ENCODE peak calls at places on chromosome 21, in nine cellular contexts. E, U, S, Q, P, G, A, M and H are unnamed samples.

GRCh38 chr21:32336711-32337110 is 38.1 kb downstream of the MRAP start:
- DNase-seq in Q (no peak), U (no peak), P (no peak), E (no peak), M (no peak), S (no peak), A (no peak), G (no peak), H (no peak)

GRCh38 chr21:30408782-30409494 is 13.1 kb downstream of the KRTAP13-1 start:
- DNase-seq in M (no peak), G (peak), P (peak), E (peak), U (no peak), S (no peak), Q (peak), A (peak), H (peak)

GRCh38 chr21:16634522-16634914 is 878.3 kb upstream of the CXADR start:
- DNase-seq in E (no peak), P (peak), U (no peak), G (no peak), A (no peak), S (no peak), M (no peak), Q (no peak), H (no peak)

GRCh38 chr21:14773777-14774345 is 227.7 kb upstream of the SAMSN1 start:
- DNase-seq in S (no peak), G (peak), P (peak), Q (peak), A (peak), M (no peak), U (peak), E (no peak), H (peak)

GRCh38 chr21:23162213-23162946 is 2164.2 kb downstream of the NCAM2 start:
- DNase-seq in U (peak), P (peak), Q (no peak), A (peak), E (no peak), G (no peak), S (no peak), M (no peak), H (peak)

GRCh38 chr21:31460985-31461384 is 116.9 kb upstream of the TIAM1 start:
- DNase-seq in U (no peak), M (no peak), Q (no peak), A (no peak), E (no peak), S (no peak), G (no peak), P (no peak), H (no peak)

GRCh38 chr21:45001134-45002095 is 61.6 kb downstream of the SLX9 start:
- DNase-seq in G (no peak), A (no peak), E (peak), U (no peak), P (no peak), Q (peak), M (peak), S (peak), H (peak)

GRCh38 chr21:29940993-29941392 is 1.2 kb upstream of the GRIK1 start:
- DNase-seq in P (peak), M (no peak), S (no peak), Q (no peak), E (no peak), G (no peak), U (no peak), A (no peak), H (no peak)

GRCh38 chr21:31181089-31181757 is 142.9 kb upstream of the KRTAP19-8 start:
- DNase-seq in A (no peak), M (no peak), P (no peak), Q (no peak), S (no peak), E (no peak), U (no peak), G (no peak), H (no peak)

GRCh38 chr21:40759061-40759460 is 87.9 kb downstream of the DSCAM start:
- DNase-seq in E (no peak), S (no peak), M (no peak), Q (no peak), P (no peak), A (no peak), U (no peak), G (no peak), H (no peak)

GRCh38 chr21:40681164-40681859 is 165.6 kb downstream of the DSCAM start:
- DNase-seq in G (no peak), E (no peak), M (no peak), S (no peak), Q (no peak), P (no peak), U (no peak), A (no peak), H (no peak)

GRCh38 chr21:15514073-15514946 is 215.5 kb upstream of the USP25 start:
- DNase-seq in S (no peak), M (no peak), P (peak), A (peak), G (peak), U (no peak), E (no peak), Q (no peak), H (no peak)

GRCh38 chr21:27476696-27477095 is 509.8 kb upstream of the ADAMTS5 start:
- DNase-seq in U (peak), S (no peak), Q (peak), P (no peak), E (no peak), G (no peak), A (no peak), M (no peak), H (no peak)

GRCh38 chr21:31429500-31429899 is 85.4 kb upstream of the TIAM1 start:
- DNase-seq in S (no peak), M (no peak), G (no peak), U (no peak), E (no peak), Q (no peak), P (no peak), A (no peak), H (no peak)

GRCh38 chr21:32562426-32562825 is 22.9 kb downstream of the TCP10L start:
- DNase-seq in P (peak), E (no peak), S (no peak), G (no peak), U (peak), M (no peak), A (peak), Q (peak), H (no peak)

GRCh38 chr21:23401278-23401677 is 2206.0 kb downstream of the MRPL39 start:
- DNase-seq in E (no peak), G (no peak), A (peak), U (no peak), S (no peak), M (no peak), P (peak), Q (no peak), H (no peak)

GRCh38 chr21:16579538-16579937 is 849.8 kb downstream of the USP25 start:
- DNase-seq in U (no peak), E (no peak), M (no peak), S (no peak), A (peak), Q (peak), G (no peak), P (no peak), H (no peak)

GRCh38 chr21:32257952-32258785 is 20.7 kb downstream of the MIS18A start:
- DNase-seq in M (no peak), A (peak), P (peak), G (peak), S (no peak), E (peak), U (no peak), Q (peak), H (peak)

GRCh38 chr21:15978158-15978805 is 248.5 kb downstream of the USP25 start:
- DNase-seq in M (no peak), S (no peak), A (no peak), U (no peak), P (peak), G (no peak), Q (peak), E (no peak), H (no peak)

GRCh38 chr21:20486303-20486702 is 511.9 kb upstream of the NCAM2 start:
- DNase-seq in S (no peak), E (no peak), U (no peak), G (no peak), A (no peak), Q (no peak), P (no peak), M (no peak), H (no peak)

GRCh38 chr21:32216293-32216692 is 62.6 kb downstream of the MIS18A start:
- DNase-seq in U (no peak), A (no peak), Q (no peak), E (no peak), G (no peak), P (no peak), S (no peak), M (no peak), H (no peak)

GRCh38 chr21:15061284-15061683 is 3.5 kb downstream of the NRIP1 start:
- DNase-seq in G (no peak), A (no peak), E (no peak), M (no peak), U (no peak), P (no peak), Q (no peak), S (no peak), H (no peak)

GRCh38 chr21:44761747-44762208 is 39.8 kb downstream of the UBE2G2 start:
- DNase-seq in G (peak), P (no peak), S (peak), A (no peak), Q (no peak), M (no peak), U (no peak), E (no peak), H (no peak)

GRCh38 chr21:15638856-15639549 is 90.8 kb upstream of the USP25 start:
- DNase-seq in G (no peak), Q (peak), A (no peak), U (peak), P (peak), E (no peak), S (no peak), M (no peak), H (no peak)

GRCh38 chr21:31855180-31855579 is 17.6 kb upstream of the HUNK start:
- DNase-seq in S (peak), M (no peak), G (no peak), Q (no peak), P (peak), A (no peak), U (no peak), E (no peak), H (no peak)

GRCh38 chr21:39661740-39662139 is 49.0 kb downstream of the B3GALT5 start:
- DNase-seq in Q (no peak), A (no peak), P (no peak), S (peak), M (no peak), G (peak), U (no peak), E (no peak), H (no peak)

GRCh38 chr21:39660191-39660590 is 47.5 kb downstream of the B3GALT5 start:
- DNase-seq in P (no peak), E (no peak), U (no peak), S (peak), Q (peak), M (no peak), G (peak), A (no peak), H (no peak)

GRCh38 chr21:39659070-39659815 is 46.5 kb downstream of the B3GALT5 start:
- DNase-seq in M (no peak), E (no peak), Q (no peak), A (peak), G (peak), P (no peak), S (no peak), U (no peak), H (no peak)

GRCh38 chr21:39661121-39661520 is 48.4 kb downstream of the B3GALT5 start:
- DNase-seq in E (no peak), Q (no peak), M (no peak), A (no peak), G (peak), S (peak), P (no peak), U (no peak), H (no peak)

GRCh38 chr21:39660596-39660995 is 47.9 kb downstream of the B3GALT5 start:
- DNase-seq in E (peak), S (peak), P (peak), G (peak), Q (peak), M (no peak), U (peak), A (no peak), H (peak)
- H3K4me3 ChIP-seq in E (no peak), S (peak), P (no peak), G (peak), Q (no peak), M (no peak), U (no peak), A (no peak), H (no peak)

GRCh38 chr21:38790038-38790437 is 15.7 kb upstream of the ETS2 start:
- DNase-seq in G (peak), E (no peak), P (no peak), A (no peak), S (no peak), M (no peak), Q (no peak), U (no peak), H (no peak)
- H3K4me3 ChIP-seq in G (no peak), E (no peak), P (no peak), A (no peak), S (no peak), M (no peak), Q (no peak), U (no peak), H (no peak)

DNA sequence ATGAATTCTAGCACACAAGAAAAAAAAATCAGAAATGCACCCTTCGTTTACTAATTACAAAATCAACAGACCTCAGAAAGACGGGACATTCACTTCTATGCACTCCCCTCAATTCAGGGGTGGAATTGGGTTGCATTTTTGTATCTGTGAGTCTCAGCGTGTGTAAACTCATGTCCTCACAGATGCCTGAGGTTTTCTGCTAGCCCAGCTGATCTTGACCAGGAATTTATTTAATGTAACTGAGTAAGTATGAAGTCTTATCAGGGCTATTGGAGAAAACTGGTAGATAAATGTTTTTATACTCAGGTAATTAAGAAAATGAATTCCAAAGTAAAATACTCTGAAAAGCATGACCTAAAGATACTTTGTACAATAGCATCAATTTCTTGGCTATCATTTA is 167.7 kb downstream of the RUNX1 start:
- DNase-seq in M (no peak), P (no peak), A (no peak), E (no peak), S (no peak), Q (peak), G (peak), U (no peak), H (no peak)
- H3K4me3 ChIP-seq in M (no peak), P (no peak), A (no peak), E (peak), S (peak), Q (peak), G (no peak), U (peak), H (no peak)

DNA sequence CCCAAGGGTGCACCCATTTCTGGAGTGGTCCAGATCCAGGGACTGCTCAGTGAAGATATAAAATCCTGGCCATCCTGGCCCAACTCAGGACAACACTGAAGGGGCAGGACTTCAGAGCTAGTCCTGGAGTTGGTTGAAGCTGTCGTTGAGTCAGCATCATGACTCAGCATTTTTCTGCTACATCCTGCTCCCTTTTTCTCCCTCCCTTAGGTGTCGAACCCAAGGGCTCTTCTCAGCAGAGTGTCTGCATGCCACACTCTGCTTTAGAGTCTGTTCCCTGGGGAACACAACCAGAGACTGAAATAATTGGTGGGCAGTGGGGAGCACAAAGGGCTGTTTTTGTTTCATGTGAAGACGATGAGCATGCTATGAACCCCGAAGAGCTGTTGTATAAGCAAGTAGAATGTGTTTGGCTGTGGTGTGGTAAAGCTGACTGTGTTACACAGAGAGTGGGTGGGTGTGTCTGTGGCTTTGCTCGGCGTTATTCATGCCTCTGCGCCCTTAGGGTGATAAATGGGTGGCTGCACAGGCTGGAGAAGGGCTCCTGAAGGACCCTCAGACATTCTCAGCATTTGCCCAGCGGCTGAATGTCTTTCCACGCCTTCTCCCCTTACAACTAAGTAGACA is 167.2 kb downstream of the CYYR1 start:
- DNase-seq in P (peak), U (no peak), S (no peak), M (no peak), Q (peak), G (no peak), A (peak), E (peak), H (peak)
- H3K4me3 ChIP-seq in P (no peak), U (no peak), S (no peak), M (no peak), Q (no peak), G (no peak), A (no peak), E (no peak), H (peak)

GRCh38 chr21:42201615-42202161 is 17.3 kb upstream of the ABCG1 start:
- DNase-seq in A (no peak), S (no peak), Q (no peak), M (no peak), U (no peak), P (no peak), G (no peak), E (no peak), H (no peak)
- H3K4me3 ChIP-seq in A (no peak), S (no peak), Q (no peak), M (no peak), U (no peak), P (no peak), G (no peak), E (no peak), H (no peak)

DNA sequence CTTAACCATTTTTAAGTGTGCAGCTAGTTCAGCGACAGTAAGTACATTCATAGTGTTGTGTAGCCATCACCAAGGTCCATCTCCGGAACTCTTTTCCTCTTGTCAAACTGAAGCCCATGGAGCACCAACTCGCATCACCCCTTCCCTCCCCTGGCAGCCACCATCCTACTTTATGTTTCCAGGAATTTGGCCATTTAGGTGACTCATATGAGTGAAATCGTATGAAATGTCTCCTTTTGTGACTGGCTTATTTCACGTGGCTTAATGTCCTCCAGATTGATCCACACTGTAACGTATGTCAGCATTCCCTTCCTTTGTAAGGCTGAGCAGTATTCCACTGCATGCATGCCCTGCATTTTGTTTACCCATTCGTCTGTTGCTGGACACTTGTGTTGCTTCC is 2.5 kb downstream of the COL6A2 start:
- DNase-seq in A (no peak), G (peak), M (peak), P (no peak), U (no peak), E (no peak), Q (peak), S (no peak), H (no peak)
- H3K4me3 ChIP-seq in A (no peak), G (peak), M (no peak), P (no peak), U (no peak), E (no peak), Q (peak), S (peak), H (no peak)

GRCh38 chr21:36692844-36693143 is 6.1 kb upstream of the SIM2 start:
- DNase-seq in Q (no peak), M (no peak), G (no peak), S (no peak), E (no peak), A (no peak), U (no peak), P (no peak), H (no peak)

GRCh38 chr21:36692125-36692843 is 6.6 kb upstream of the SIM2 start:
- DNase-seq in E (no peak), M (no peak), Q (no peak), S (no peak), U (no peak), P (peak), A (no peak), G (no peak), H (no peak)

GRCh38 chr21:36694041-36694515 is 4.8 kb upstream of the SIM2 start:
- DNase-seq in A (no peak), Q (peak), M (no peak), G (no peak), S (no peak), E (no peak), P (peak), U (no peak), H (peak)

GRCh38 chr21:36694593-36695282 is 4.2 kb upstream of the SIM2 start:
- DNase-seq in E (no peak), Q (no peak), A (no peak), P (peak), G (no peak), S (no peak), U (no peak), M (no peak), H (no peak)

DNA sequence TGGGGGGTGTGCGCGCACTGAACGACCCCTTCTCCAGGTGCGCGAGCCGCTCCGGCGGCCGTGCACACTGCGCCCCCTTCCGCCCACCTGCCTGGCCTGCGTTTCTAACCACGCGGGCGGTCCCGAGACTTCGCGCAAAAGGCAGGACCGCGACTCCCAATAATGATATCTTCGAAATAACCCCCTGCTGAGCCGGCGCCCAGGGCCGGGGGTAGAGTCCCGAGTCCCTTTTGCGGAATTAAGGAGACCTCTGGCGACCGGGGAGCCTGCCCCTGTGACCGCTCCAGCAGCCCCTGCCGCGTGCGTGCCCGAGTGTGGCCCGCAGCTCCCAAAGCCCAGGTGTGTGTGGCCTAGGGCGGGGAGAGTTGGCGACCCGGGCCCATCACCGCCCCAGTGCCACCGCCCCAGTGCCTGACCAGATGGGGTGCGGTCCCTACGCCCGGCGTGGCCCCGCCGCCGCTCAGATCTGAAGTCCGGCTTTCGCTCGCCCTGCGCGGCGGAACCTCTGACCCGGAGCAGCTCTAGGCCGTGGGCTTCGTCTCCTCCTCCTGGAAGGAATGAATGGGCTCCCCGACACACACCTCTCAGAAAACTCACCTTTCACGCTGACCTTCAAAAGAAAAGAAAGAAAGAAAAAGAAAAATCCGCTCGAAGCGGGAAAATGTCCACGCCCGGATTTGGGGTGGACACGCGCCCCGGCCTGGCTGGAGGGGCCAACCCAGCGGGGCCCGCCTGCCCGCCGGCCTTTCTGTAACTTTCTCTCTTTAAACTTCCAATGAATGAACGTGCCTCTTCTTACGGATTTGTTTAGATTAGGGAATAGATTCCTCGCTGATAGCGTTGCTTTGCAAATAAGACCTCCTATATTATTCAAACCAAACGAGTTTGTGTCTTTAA is 5.5 kb upstream of the SIM2 start:
- DNase-seq in S (no peak), U (no peak), G (no peak), A (no peak), E (no peak), Q (no peak), P (peak), M (no peak), H (no peak)
- H3K4me3 ChIP-seq in S (no peak), U (no peak), G (no peak), A (no peak), E (no peak), Q (no peak), P (no peak), M (no peak), H (peak)

GRCh38 chr21:43734131-43734634 is 15.3 kb downstream of the PDXK start:
- DNase-seq in A (no peak), E (no peak), P (no peak), G (peak), U (no peak), Q (no peak), M (peak), S (no peak), H (no peak)
- H3K4me3 ChIP-seq in A (no peak), E (no peak), P (no peak), G (no peak), U (no peak), Q (no peak), M (no peak), S (no peak), H (no peak)